ENCODE peak calls at places on chromosomes 6 and 20, in four cellular contexts. F, V, T and Y are unnamed samples.

GRCh38 chr6:52325695-52326471 is 36.1 kb upstream of the PAQR8 start:
- DNase-seq in F (no peak), V (peak), T (peak), Y (peak)

GRCh38 chr6:49052901-49053300 is 410.2 kb downstream of the MMUT start:
- DNase-seq in T (no peak), F (no peak), V (no peak), Y (no peak)

GRCh38 chr6:92667843-92668242 is 751.5 kb downstream of the EPHA7 start:
- DNase-seq in T (no peak), V (peak), F (peak), Y (no peak)

GRCh38 chr6:50829898-50830439 is 11.3 kb downstream of the TFAP2B start:
- DNase-seq in F (no peak), V (no peak), T (no peak), Y (no peak)

GRCh38 chr20:63915471-63915870 is 20.5 kb downstream of the DNAJC5 start:
- DNase-seq in T (no peak), V (no peak), F (no peak), Y (no peak)

GRCh38 chr6:136524936-136525413 is 25.2 kb downstream of the MAP7 start:
- DNase-seq in F (no peak), V (no peak), T (no peak), Y (no peak)

GRCh38 chr6:101531538-101531937 is 138.0 kb downstream of the GRIK2 start:
- DNase-seq in T (no peak), F (no peak), V (no peak), Y (no peak)

GRCh38 chr6:156717542-156717941 is 59.6 kb upstream of the ARID1B start:
- DNase-seq in T (no peak), F (no peak), V (no peak), Y (no peak)

GRCh38 chr6:130367767-130368166 is 1.9 kb downstream of the TMEM200A start:
- DNase-seq in F (no peak), T (no peak), V (no peak), Y (no peak)

GRCh38 chr6:106192824-106193223 is 106.7 kb downstream of the PRDM1 start:
- DNase-seq in V (peak), T (no peak), F (peak), Y (no peak)

GRCh38 chr6:37774028-37774680 is 45.4 kb upstream of the ZFAND3 start:
- DNase-seq in T (no peak), F (no peak), V (no peak), Y (no peak)

GRCh38 chr20:41119593-41120561 is 17.5 kb upstream of the PLCG1 start:
- DNase-seq in T (no peak), V (no peak), F (no peak), Y (no peak)

GRCh38 chr6:73739097-73739496 is 43.1 kb downstream of the CD109 start:
- DNase-seq in F (peak), V (peak), T (no peak), Y (peak)

DNA sequence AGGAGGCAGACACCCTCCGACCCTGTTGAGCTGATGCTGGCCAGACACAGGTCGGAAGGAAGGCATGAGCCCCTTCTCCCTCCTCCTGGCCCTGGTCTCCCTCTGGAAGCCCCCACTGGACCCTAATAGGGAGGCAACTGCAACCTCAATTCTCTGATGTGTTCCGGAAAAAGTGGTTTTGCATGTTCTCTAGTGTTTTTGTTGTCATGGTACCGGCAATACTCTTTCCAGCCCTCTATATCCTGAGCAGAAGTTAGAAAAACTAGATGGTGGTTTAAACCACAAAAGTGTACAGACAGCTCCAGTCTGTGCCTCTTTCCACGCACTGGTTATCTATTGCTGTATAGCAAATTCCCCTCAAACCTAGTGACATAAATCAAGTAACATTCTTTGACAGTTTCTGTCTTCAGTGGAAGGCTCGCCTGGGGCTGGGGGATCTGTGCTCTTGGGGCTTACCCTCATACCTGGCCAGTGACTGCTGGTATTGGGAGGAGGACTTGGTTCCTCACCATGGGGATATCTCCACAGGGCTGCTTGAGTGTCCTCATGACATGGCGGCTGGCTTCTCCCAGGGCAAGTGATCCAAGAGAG is 37.0 kb downstream of the SYTL3 start:
- DNase-seq in V (peak), F (no peak), T (no peak), Y (no peak)
- H3K27ac ChIP-seq in V (no peak), F (no peak), T (no peak), Y (no peak)

DNA sequence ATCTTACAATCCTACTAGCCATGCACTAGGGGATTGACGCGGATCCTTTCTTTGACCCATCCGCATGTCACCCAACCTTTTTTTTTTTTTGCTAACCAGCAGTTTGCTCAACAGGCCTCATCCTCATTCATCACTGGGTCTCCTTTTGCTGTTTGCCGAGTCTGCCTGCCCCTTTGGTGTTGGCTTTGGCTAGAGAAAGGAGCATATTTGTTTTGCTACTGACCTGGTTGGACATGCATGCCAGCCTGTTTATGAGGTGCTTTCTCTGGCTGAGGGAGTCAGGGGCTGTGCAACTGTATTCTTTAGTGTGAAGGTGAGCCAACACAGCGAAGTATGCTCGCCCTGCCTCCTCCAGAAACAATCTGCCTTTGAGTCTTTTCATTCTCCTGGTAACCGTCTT is 40.2 kb downstream of the E2F3 start:
- DNase-seq in V (no peak), T (no peak), F (no peak), Y (no peak)
- H3K23ac ChIP-seq in V (no peak), T (no peak), F (no peak), Y (no peak)

GRCh38 chr6:26158581-26159416 is 71.6 kb downstream of the HFE start:
- DNase-seq in V (peak), T (no peak), F (peak), Y (no peak)
- H3K14ac ChIP-seq in V (no peak), T (no peak), F (peak), Y (no peak)

GRCh38 chr6:68859233-68859632 is 224.2 kb downstream of the ADGRB3 start:
- DNase-seq in T (no peak), V (no peak), F (no peak), Y (no peak)
- H3K27ac ChIP-seq in T (no peak), V (no peak), F (no peak), Y (no peak)

DNA sequence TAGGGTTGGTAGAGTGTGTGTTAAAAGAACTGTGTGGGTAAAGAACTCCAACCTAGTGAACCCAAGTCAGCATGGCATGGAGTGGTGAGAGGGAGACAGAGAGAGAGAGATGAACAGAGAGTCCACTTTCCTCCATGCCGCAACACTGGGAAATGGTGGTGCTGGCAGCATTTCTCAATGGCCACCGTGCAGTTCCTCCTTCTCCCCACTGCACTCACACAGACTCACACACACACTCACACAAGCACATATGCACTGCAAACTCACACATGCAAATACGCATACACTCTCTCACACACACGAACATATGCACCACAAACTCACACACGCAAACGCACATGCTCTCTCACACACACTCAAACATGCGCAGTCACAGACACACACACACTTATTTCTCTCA is 66.6 kb upstream of the LY86 start:
- DNase-seq in T (no peak), V (no peak), F (no peak), Y (no peak)
- H3K23ac ChIP-seq in T (no peak), V (no peak), F (no peak), Y (no peak)

GRCh38 chr6:25174678-25175077 is 104.5 kb upstream of the CARMIL1 start:
- DNase-seq in V (no peak), T (no peak), F (no peak), Y (no peak)
- H3K14ac ChIP-seq in V (peak), T (no peak), F (peak), Y (no peak)

GRCh38 chr6:34347303-34347702 is 45.2 kb downstream of the NUDT3 start:
- DNase-seq in F (no peak), T (no peak), V (no peak), Y (no peak)

GRCh38 chr6:34349226-34349625 is 43.2 kb downstream of the NUDT3 start:
- DNase-seq in T (no peak), F (no peak), V (no peak), Y (no peak)

GRCh38 chr6:34352305-34352937 is 40.0 kb downstream of the NUDT3 start:
- DNase-seq in F (peak), T (no peak), V (peak), Y (no peak)

GRCh38 chr6:34350937-34351217 is 41.6 kb downstream of the NUDT3 start:
- DNase-seq in V (no peak), F (no peak), T (no peak), Y (no peak)

GRCh38 chr6:34350100-34350936 is 42.2 kb downstream of the NUDT3 start:
- DNase-seq in F (peak), T (no peak), V (peak), Y (no peak)
- H3K27ac ChIP-seq in F (no peak), T (no peak), V (no peak), Y (no peak)

GRCh38 chr6:166713608-166714510 is 86.8 kb upstream of the RPS6KA2 start:
- DNase-seq in F (no peak), T (no peak), V (no peak), Y (no peak)
- H3K23ac ChIP-seq in F (no peak), T (no peak), V (no peak), Y (no peak)

GRCh38 chr6:42431877-42432276 is 19.8 kb downstream of the TRERF1 start:
- DNase-seq in F (no peak), T (no peak), V (no peak), Y (no peak)

GRCh38 chr6:42429836-42430235 is 21.9 kb downstream of the TRERF1 start:
- DNase-seq in F (no peak), V (no peak), T (no peak), Y (no peak)

GRCh38 chr6:42431356-42431755 is 20.4 kb downstream of the TRERF1 start:
- DNase-seq in T (no peak), F (no peak), V (no peak), Y (no peak)

GRCh38 chr6:42428326-42429041 is 23.2 kb downstream of the TRERF1 start:
- DNase-seq in F (peak), T (no peak), V (no peak), Y (no peak)

GRCh38 chr6:42429042-42429574 is 22.6 kb downstream of the TRERF1 start:
- DNase-seq in T (no peak), F (no peak), V (no peak), Y (no peak)
- H3K14ac ChIP-seq in T (no peak), F (peak), V (no peak), Y (no peak)